ENCODE peak calls at places on chromosomes 11 and 22, in five cellular contexts. E is GM13976, G is H9, U is WTC11, T is mucosa of descending colon. Q is an unnamed sample.

GRCh38 chr11:92107331-92107730 is 117.3 kb upstream of the FAT3 start:
- DNase-seq in E (no peak), G (no peak), U (no peak), T (no peak), Q (no peak)

GRCh38 chr11:47668665-47669064 is 26.3 kb upstream of the MTCH2 start:
- DNase-seq in E (no peak), G (no peak), U (no peak), T (no peak), Q (no peak)

GRCh38 chr11:34830648-34831047 is 85.5 kb downstream of the APIP start:
- DNase-seq in E (no peak), G (no peak), U (no peak), T (no peak), Q (no peak)

GRCh38 chr22:35611891-35612576 is 5.1 kb downstream of the MB start:
- DNase-seq in E (no peak), G (no peak), U (no peak), T (peak; percentile 55), Q (no peak)

GRCh38 chr11:2511421-2512369 is 66.9 kb downstream of the KCNQ1 start:
- DNase-seq in E (peak; percentile 31), G (no peak), U (peak; percentile 7), T (no peak), Q (no peak)

GRCh38 chr22:29731058-29731850 is 11.5 kb downstream of the CABP7 start:
- DNase-seq in E (no peak), G (no peak), U (no peak), T (no peak), Q (no peak)

GRCh38 chr11:82701847-82702520 is 31.7 kb downstream of the FAM181B start:
- DNase-seq in E (no peak), G (peak; percentile 65), U (peak; percentile 63), T (peak; percentile 32), Q (no peak)

GRCh38 chr11:67354314-67355022 is 1.1 kb upstream of the POLD4 start:
- DNase-seq in E (peak; percentile 51), G (peak; percentile 48), U (no peak), T (peak; percentile 90), Q (no peak)

GRCh38 chr11:121936781-121937447 is 179.1 kb downstream of the BLID start:
- DNase-seq in E (no peak), G (no peak), U (no peak), T (no peak), Q (no peak)

GRCh38 chr11:131883332-131883731 is 512.9 kb downstream of the NTM start:
- DNase-seq in E (no peak), G (no peak), U (no peak), T (no peak), Q (no peak)
- TF ChIP-seq CTCF in E (no peak), G (peak; percentile 70), U (peak; percentile 21), T (no peak), Q (no peak)

GRCh38 chr11:119692547-119692834 is 36.5 kb downstream of the NECTIN1 start:
- DNase-seq in E (no peak), G (no peak), U (no peak), T (no peak), Q (no peak)

GRCh38 chr11:119693253-119693815 is 35.7 kb downstream of the NECTIN1 start:
- DNase-seq in E (peak; percentile 62), G (no peak), U (no peak), T (no peak), Q (no peak)

GRCh38 chr11:119696378-119697157 is 32.4 kb downstream of the NECTIN1 start:
- DNase-seq in E (no peak), G (peak; percentile 66), U (no peak), T (peak; percentile 55), Q (peak; percentile 46)

GRCh38 chr11:119691701-119692546 is 37.1 kb downstream of the NECTIN1 start:
- DNase-seq in E (no peak), G (no peak), U (no peak), T (no peak), Q (no peak)

DNA sequence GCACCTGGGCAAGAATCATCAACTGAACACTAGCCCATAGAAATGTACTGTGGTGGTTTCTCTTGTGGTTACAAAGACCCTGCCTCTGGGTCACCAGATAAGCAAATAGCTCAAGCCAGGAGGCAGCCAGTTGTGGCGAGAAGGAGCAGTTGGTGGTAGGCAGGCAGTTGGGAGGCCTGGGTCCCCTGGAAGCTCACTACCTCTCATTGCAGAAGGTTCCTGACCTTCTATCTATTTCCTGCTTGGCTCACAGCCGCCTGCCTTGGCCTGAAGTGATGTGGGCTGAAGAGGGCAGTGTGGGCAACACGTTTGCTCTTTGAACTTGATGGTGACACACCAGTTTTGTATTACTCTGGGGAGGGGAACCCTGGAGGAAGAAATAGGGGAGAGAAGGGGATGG is 34.7 kb downstream of the NECTIN1 start:
- DNase-seq in E (peak; percentile 58), G (no peak), U (no peak), T (peak; percentile 79), Q (no peak)
- TF ChIP-seq CTCF in E (peak; percentile 20), G (peak; percentile 31), U (no peak), T (no peak), Q (no peak)

DNA sequence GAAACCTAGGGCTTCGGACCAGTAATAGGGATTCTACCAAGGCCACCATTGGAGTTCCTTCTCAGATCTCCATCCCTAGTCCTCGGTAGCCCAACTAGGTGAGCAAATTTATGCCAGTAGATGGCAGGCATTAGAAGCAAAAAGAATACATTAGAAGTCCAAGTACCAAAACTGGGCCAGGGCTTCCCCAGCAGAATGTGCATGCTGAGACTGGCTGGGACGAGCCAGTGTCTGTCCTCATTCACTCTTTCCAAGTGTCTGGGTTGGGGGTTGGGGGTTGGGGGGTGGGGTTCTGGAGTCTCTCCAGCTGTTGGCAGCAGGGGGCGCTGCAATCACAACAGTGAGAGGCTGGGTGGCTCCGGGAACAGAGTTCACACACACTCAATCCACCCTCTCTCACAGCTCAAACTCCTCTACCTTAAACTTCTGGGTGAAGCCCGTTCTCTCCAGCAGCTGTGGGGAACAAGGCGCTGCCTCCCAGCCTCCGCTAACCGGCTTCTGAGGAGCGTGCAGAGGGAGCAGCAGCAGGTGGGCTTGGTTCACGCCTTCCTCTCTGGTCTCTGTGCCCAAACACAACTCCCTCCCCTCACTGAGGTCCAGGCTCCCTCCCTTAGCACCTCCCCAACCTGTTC is 57.5 kb downstream of the BTG4 start:
- DNase-seq in E (peak; percentile 77), G (peak; percentile 84), U (peak; percentile 81), T (peak; percentile 53), Q (no peak)
- TF ChIP-seq CTCF in E (peak; percentile 24), G (peak; percentile 76), U (peak; percentile 81), T (no peak), Q (no peak)

GRCh38 chr11:65187146-65187675 is 5.5 kb downstream of the CAPN1 start:
- DNase-seq in E (no peak), G (no peak), U (no peak), T (no peak), Q (no peak)

GRCh38 chr11:65185166-65185565 is 3.4 kb downstream of the CAPN1 start:
- DNase-seq in E (no peak), G (no peak), U (no peak), T (no peak), Q (no peak)

GRCh38 chr11:65184146-65184545 is 2.4 kb downstream of the CAPN1 start:
- DNase-seq in E (no peak), G (peak; percentile 89), U (peak; percentile 80), T (no peak), Q (no peak)

GRCh38 chr11:65186701-65187100 is 5.0 kb downstream of the CAPN1 start:
- DNase-seq in E (no peak), G (no peak), U (no peak), T (no peak), Q (no peak)

GRCh38 chr11:65185869-65186341 is 4.2 kb downstream of the CAPN1 start:
- DNase-seq in E (no peak), G (no peak), U (peak; percentile 55), T (no peak), Q (no peak)
- TF ChIP-seq CTCF in E (no peak), G (peak; percentile 66), U (no peak), T (no peak), Q (no peak)

GRCh38 chr11:76424379-76424778 is 20.4 kb upstream of the EMSY start:
- DNase-seq in E (peak; percentile 61), G (no peak), U (no peak), T (no peak), Q (no peak)

GRCh38 chr11:76424891-76425290 is 19.9 kb upstream of the EMSY start:
- DNase-seq in E (no peak), G (no peak), U (no peak), T (no peak), Q (no peak)

GRCh38 chr11:76415073-76415472 is 29.7 kb upstream of the EMSY start:
- DNase-seq in E (no peak), G (peak; percentile 76), U (peak; percentile 47), T (no peak), Q (no peak)

DNA sequence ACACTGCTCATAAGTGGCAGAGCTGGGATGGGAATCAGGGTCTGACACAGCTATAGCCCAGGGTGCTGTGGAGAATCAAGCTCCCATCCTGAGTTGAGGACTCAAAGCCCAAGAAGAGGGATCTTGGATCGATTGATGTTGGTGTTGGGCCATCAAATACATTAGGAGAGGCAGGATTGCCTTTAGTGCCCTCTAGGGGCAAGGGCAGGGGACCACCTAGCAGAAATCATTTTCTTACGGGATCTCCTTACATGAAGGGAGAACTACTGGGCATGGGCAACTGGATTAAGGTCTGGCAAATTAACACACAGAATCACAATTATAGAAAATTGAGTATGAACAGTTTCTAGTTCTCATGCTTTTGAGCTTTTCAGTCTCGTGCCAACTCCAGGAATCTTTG is 24.9 kb upstream of the EMSY start:
- DNase-seq in E (peak; percentile 26), G (peak; percentile 46), U (peak; percentile 44), T (no peak), Q (no peak)
- TF ChIP-seq CTCF in E (peak; percentile 48), G (peak; percentile 73), U (peak; percentile 46), T (peak; percentile 10), Q (peak; percentile 39)

DNA sequence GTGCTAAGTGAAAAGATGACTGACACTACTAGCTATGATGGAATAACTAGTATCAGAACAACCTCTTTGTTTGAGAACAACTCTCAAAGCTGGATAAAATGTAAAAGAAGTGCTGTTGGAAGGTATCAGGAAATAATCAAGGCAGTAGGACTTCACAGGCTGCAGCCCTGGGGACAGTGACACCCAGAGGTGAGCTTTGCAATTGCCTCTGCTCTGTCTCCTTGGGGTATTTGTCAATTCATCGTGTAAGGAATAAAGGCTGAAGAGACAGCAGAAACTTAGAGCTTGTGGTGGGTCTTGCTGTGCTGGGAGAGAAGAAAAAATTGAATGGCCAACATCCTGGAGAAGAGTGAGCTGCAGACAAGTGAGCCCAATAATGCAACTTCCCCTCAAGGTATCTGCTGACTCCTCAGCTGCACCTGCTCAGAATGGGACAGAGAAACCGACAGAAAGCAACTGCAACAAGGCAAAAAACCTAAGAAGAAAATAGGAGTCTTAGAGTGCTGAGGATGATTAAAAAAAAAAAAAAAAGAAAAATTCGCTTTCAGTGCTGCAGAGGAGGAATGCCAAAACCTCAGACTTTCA is 141.1 kb downstream of the RCN1 start:
- DNase-seq in E (peak; percentile 51), G (peak; percentile 67), U (peak; percentile 64), T (peak; percentile 16), Q (no peak)
- TF ChIP-seq CTCF in E (peak; percentile 73), G (peak; percentile 86), U (peak; percentile 56), T (peak; percentile 13), Q (no peak)

GRCh38 chr11:62933775-62934495 is 12.8 kb upstream of the CHRM1 start:
- DNase-seq in E (no peak), G (no peak), U (no peak), T (no peak), Q (no peak)
- TF ChIP-seq CTCF in E (no peak), G (no peak), U (no peak), T (no peak), Q (no peak)

Q was measured in natural killer cell.